ENCODE peak calls at places on chromosomes 13 and 19, in six cellular contexts. One of them, this sample, is unnamed.

GRCh38 chr19:33406521-33407139 is 33.1 kb downstream of the CEBPG start:
- DNase-seq in uterus: peak; percentile 72
- DNase-seq in PC-9: no peak
- DNase-seq in cardiac muscle cell: peak; percentile 71
- DNase-seq in Peyer's patch: peak; percentile 86
- DNase-seq in right cardiac atrium: peak; percentile 70
- DNase-seq in this sample: peak; percentile 77

GRCh38 chr19:39951065-39951650 is 16.7 kb upstream of the FCGBP start:
- DNase-seq in uterus: no peak
- DNase-seq in PC-9: no peak
- DNase-seq in cardiac muscle cell: no peak
- DNase-seq in Peyer's patch: no peak
- DNase-seq in right cardiac atrium: no peak
- DNase-seq in this sample: no peak

GRCh38 chr19:10510301-10510802 is 6.9 kb downstream of the S1PR5 start:
- DNase-seq in uterus: no peak
- DNase-seq in PC-9: peak; percentile 75
- DNase-seq in cardiac muscle cell: peak; percentile 69
- DNase-seq in Peyer's patch: peak; percentile 68
- DNase-seq in right cardiac atrium: peak; percentile 18
- DNase-seq in this sample: no peak

GRCh38 chr19:9819590-9819898 is 665 bp upstream of the FBXL12 start:
- DNase-seq in uterus: no peak
- DNase-seq in PC-9: no peak
- DNase-seq in cardiac muscle cell: no peak
- DNase-seq in Peyer's patch: no peak
- DNase-seq in right cardiac atrium: no peak
- DNase-seq in this sample: peak; percentile 93

GRCh38 chr13:37811441-37811840 is 58.1 kb downstream of the TRPC4 start:
- DNase-seq in uterus: no peak
- DNase-seq in PC-9: no peak
- DNase-seq in cardiac muscle cell: no peak
- DNase-seq in Peyer's patch: no peak
- DNase-seq in right cardiac atrium: no peak
- DNase-seq in this sample: no peak

GRCh38 chr13:20713751-20714150 is 10.3 kb downstream of the IL17D start:
- DNase-seq in uterus: no peak
- DNase-seq in PC-9: no peak
- DNase-seq in cardiac muscle cell: no peak
- DNase-seq in Peyer's patch: no peak
- DNase-seq in right cardiac atrium: peak; percentile 63
- DNase-seq in this sample: no peak

GRCh38 chr19:39139305-39140194 is 14.0 kb downstream of the PAK4 start:
- DNase-seq in uterus: no peak
- DNase-seq in PC-9: no peak
- DNase-seq in cardiac muscle cell: peak; percentile 74
- DNase-seq in Peyer's patch: no peak
- DNase-seq in right cardiac atrium: no peak
- DNase-seq in this sample: peak; percentile 50

GRCh38 chr19:6720369-6721112 is at the start of gene C3:
- DNase-seq in uterus: peak; percentile 86
- DNase-seq in PC-9: peak; percentile 88
- DNase-seq in cardiac muscle cell: no peak
- DNase-seq in Peyer's patch: no peak
- DNase-seq in right cardiac atrium: peak; percentile 79
- DNase-seq in this sample: no peak

GRCh38 chr13:97254809-97255208 is 32.7 kb downstream of the MBNL2 start:
- DNase-seq in uterus: no peak
- DNase-seq in PC-9: peak; percentile 90
- DNase-seq in cardiac muscle cell: no peak
- DNase-seq in Peyer's patch: no peak
- DNase-seq in right cardiac atrium: no peak
- DNase-seq in this sample: no peak
- H3K4me1 ChIP-seq in uterus: peaks cover 20% of the 10 kb centered on the region
- H3K4me1 ChIP-seq in PC-9: peaks cover 75% of the 10 kb centered on the region
- H3K4me1 ChIP-seq in cardiac muscle cell: peaks cover 9% of the 10 kb centered on the region
- H3K4me1 ChIP-seq in Peyer's patch: no peaks in the 10 kb centered on the region
- H3K4me1 ChIP-seq in right cardiac atrium: peaks cover 28% of the 10 kb centered on the region
- H3K4me1 ChIP-seq in this sample: peaks cover 2% of the 10 kb centered on the region

GRCh38 chr13:32159147-32159869 is 127.7 kb downstream of the FRY start:
- DNase-seq in uterus: no peak
- DNase-seq in PC-9: no peak
- DNase-seq in cardiac muscle cell: no peak
- DNase-seq in Peyer's patch: no peak
- DNase-seq in right cardiac atrium: no peak
- DNase-seq in this sample: no peak
- H3K27ac ChIP-seq in uterus: peak overlapping the region; percentile 27
- H3K27ac ChIP-seq in PC-9: no peak overlapping the region
- H3K27ac ChIP-seq in cardiac muscle cell: peak overlapping the region; percentile 64
- H3K27ac ChIP-seq in Peyer's patch: no peak overlapping the region
- H3K27ac ChIP-seq in right cardiac atrium: peak overlapping the region; percentile 78
- H3K27ac ChIP-seq in this sample: no peak overlapping the region

GRCh38 chr13:77310161-77310560 is 16.7 kb downstream of the MYCBP2 start:
- DNase-seq in uterus: no peak
- DNase-seq in PC-9: no peak
- DNase-seq in cardiac muscle cell: no peak
- DNase-seq in Peyer's patch: no peak
- DNase-seq in right cardiac atrium: no peak
- DNase-seq in this sample: no peak
- H3K4me1 ChIP-seq in uterus: no peaks in the 10 kb centered on the region
- H3K4me1 ChIP-seq in PC-9: peaks cover 6% of the 10 kb centered on the region
- H3K4me1 ChIP-seq in cardiac muscle cell: no peaks in the 10 kb centered on the region
- H3K4me1 ChIP-seq in Peyer's patch: no peaks in the 10 kb centered on the region
- H3K4me1 ChIP-seq in right cardiac atrium: peaks cover 7% of the 10 kb centered on the region
- H3K4me1 ChIP-seq in this sample: peaks cover 3% of the 10 kb centered on the region

GRCh38 chr13:39036212-39036611 is 1.7 kb downstream of the PROSER1 start:
- DNase-seq in uterus: no peak
- DNase-seq in PC-9: no peak
- DNase-seq in cardiac muscle cell: peak; percentile 24
- DNase-seq in Peyer's patch: no peak
- DNase-seq in right cardiac atrium: no peak
- DNase-seq in this sample: no peak
- H3K27ac ChIP-seq in uterus: no peak overlapping the region
- H3K27ac ChIP-seq in PC-9: peak overlapping the region; percentile 41
- H3K27ac ChIP-seq in cardiac muscle cell: no peak overlapping the region
- H3K27ac ChIP-seq in Peyer's patch: no peak overlapping the region
- H3K27ac ChIP-seq in right cardiac atrium: no peak overlapping the region
- H3K27ac ChIP-seq in this sample: no peak overlapping the region

GRCh38 chr19:14115761-14116160 is 1.8 kb downstream of the PRKACA start:
- DNase-seq in uterus: no peak
- DNase-seq in PC-9: no peak
- DNase-seq in cardiac muscle cell: no peak
- DNase-seq in Peyer's patch: no peak
- DNase-seq in right cardiac atrium: no peak
- DNase-seq in this sample: no peak
- H3K4me1 ChIP-seq in uterus: peaks cover 39% of the 10 kb centered on the region
- H3K4me1 ChIP-seq in PC-9: peaks cover 21% of the 10 kb centered on the region
- H3K4me1 ChIP-seq in cardiac muscle cell: peaks cover 48% of the 10 kb centered on the region
- H3K4me1 ChIP-seq in Peyer's patch: peaks cover 5% of the 10 kb centered on the region
- H3K4me1 ChIP-seq in right cardiac atrium: peaks cover 23% of the 10 kb centered on the region
- H3K4me1 ChIP-seq in this sample: peaks cover 7% of the 10 kb centered on the region

DNA sequence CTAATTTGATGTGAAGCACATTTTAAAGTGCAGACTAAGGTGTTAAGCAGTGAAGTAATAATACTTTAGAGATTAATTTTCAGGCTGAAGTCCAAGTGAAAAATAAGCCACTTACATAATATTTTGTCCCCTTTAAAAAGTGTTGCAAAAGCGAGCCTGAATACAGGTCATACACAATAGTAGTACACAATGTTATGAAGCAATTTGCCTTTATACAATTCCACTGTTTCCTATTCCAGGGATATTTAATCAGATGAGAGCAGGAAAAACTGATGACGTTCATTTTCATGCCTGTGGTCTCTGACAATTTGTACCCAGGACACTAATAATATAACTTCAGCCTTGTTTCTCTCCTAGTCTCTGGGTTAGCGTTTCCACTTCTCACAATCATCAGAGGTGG is 916.7 kb downstream of the PCDH9 start:
- DNase-seq in uterus: no peak
- DNase-seq in PC-9: no peak
- DNase-seq in cardiac muscle cell: no peak
- DNase-seq in Peyer's patch: no peak
- DNase-seq in right cardiac atrium: no peak
- DNase-seq in this sample: no peak
- H3K27ac ChIP-seq in uterus: no peak overlapping the region
- H3K27ac ChIP-seq in PC-9: no peak overlapping the region
- H3K27ac ChIP-seq in cardiac muscle cell: no peak overlapping the region
- H3K27ac ChIP-seq in Peyer's patch: no peak overlapping the region
- H3K27ac ChIP-seq in right cardiac atrium: no peak overlapping the region
- H3K27ac ChIP-seq in this sample: no peak overlapping the region